ENCODE peak calls at places on chromosomes 3 and 15, in six cellular contexts. B is HEK293T; Q is HFF-Myc; A is NCI-H2227 treated with DMSO at 0.1 percent for 48 hours; F is activated CD4-positive, alpha-beta T cell treated with anti-CD3 and anti-CD28 coated beads, Interleukin-2, amount 50 U/mL, for 1 hour; N is GM12891. E is an unnamed sample.
A peak's percentile ranks its signal among the peaks of the same experiment; 100 is the strongest.

GRCh38 chr3:186617038-186617934 is 4.4 kb downstream of the AHSG start:
- DNase-seq in B (peak; percentile 80), Q (peak; percentile 94), A (peak; percentile 88), F (peak; percentile 81), N (peak; percentile 81), E (peak; percentile 100)

GRCh38 chr3:72274511-72275295 is 489.8 kb upstream of the PROK2 start:
- DNase-seq in B (no peak), Q (no peak), A (no peak), F (no peak), N (no peak), E (no peak)

GRCh38 chr15:79172032-79172481 is 81.5 kb upstream of the RASGRF1 start:
- DNase-seq in B (peak; percentile 48), Q (no peak), A (no peak), F (no peak), N (no peak), E (no peak)

GRCh38 chr15:29233566-29233965 is 36.1 kb downstream of the NSMCE3 start:
- DNase-seq in B (no peak), Q (no peak), A (no peak), F (no peak), N (no peak), E (no peak)

GRCh38 chr3:127428344-127429001 is 140.6 kb upstream of the PRR20G start:
- DNase-seq in B (no peak), Q (no peak), A (no peak), F (no peak), N (no peak), E (no peak)

GRCh38 chr3:186524616-186525015 is 19.6 kb downstream of the CRYGS start:
- DNase-seq in B (no peak), Q (no peak), A (no peak), F (no peak), N (no peak), E (no peak)

GRCh38 chr15:60758961-60759729 is 280.2 kb upstream of the ICE2 start:
- DNase-seq in B (no peak), Q (no peak), A (no peak), F (no peak), N (no peak), E (no peak)

GRCh38 chr3:52670621-52671521 is 14.8 kb downstream of the PBRM1 start:
- DNase-seq in B (no peak), Q (peak; percentile 99), A (no peak), F (no peak), N (no peak), E (no peak)

GRCh38 chr15:101148881-101149664 is 102.8 kb downstream of the CHSY1 start:
- DNase-seq in B (no peak), Q (no peak), A (no peak), F (no peak), N (no peak), E (no peak)

GRCh38 chr15:99956022-99956775 is 223.0 kb upstream of the LYSMD4 start:
- DNase-seq in B (no peak), Q (no peak), A (no peak), F (no peak), N (no peak), E (no peak)

GRCh38 chr3:177039875-177040274 is 157.4 kb downstream of the TBL1XR1 start:
- DNase-seq in B (no peak), Q (no peak), A (no peak), F (no peak), N (no peak), E (no peak)

GRCh38 chr3:39850707-39851014 is 41.3 kb downstream of the MYRIP start:
- DNase-seq in B (no peak), Q (no peak), A (no peak), F (no peak), N (no peak), E (no peak)

GRCh38 chr3:11734-12133 is 184.8 kb upstream of the CHL1 start:
- DNase-seq in B (no peak), Q (no peak), A (no peak), F (no peak), N (no peak), E (no peak)

GRCh38 chr3:74613566-74613965 is 893 bp downstream of the CNTN3 start:
- DNase-seq in B (no peak), Q (no peak), A (peak; percentile 14), F (no peak), N (no peak), E (no peak)

GRCh38 chr15:80268101-80268500 is 16.1 kb upstream of the CTXND1 start:
- DNase-seq in B (no peak), Q (no peak), A (no peak), F (no peak), N (no peak), E (no peak)

GRCh38 chr3:155609586-155609985 is 135.3 kb downstream of the PLCH1 start:
- DNase-seq in B (no peak), Q (no peak), A (no peak), F (no peak), N (no peak), E (no peak)

GRCh38 chr15:25738171-25738792 is 124.8 kb downstream of the ATP10A start:
- DNase-seq in B (no peak), Q (no peak), A (no peak), F (no peak), N (no peak), E (no peak)

GRCh38 chr3:17632401-17633100 is 109.9 kb downstream of the TBC1D5 start:
- DNase-seq in B (no peak), Q (no peak), A (no peak), F (no peak), N (no peak), E (no peak)

GRCh38 chr3:64329037-64329436 is 103.8 kb upstream of the PRICKLE2 start:
- DNase-seq in B (no peak), Q (no peak), A (no peak), F (no peak), N (no peak), E (no peak)

GRCh38 chr15:83694030-83694429 is 40.1 kb downstream of the ADAMTSL3 start:
- DNase-seq in B (no peak), Q (no peak), A (no peak), F (no peak), N (no peak), E (no peak)

GRCh38 chr15:85706779-85707518 is 87.8 kb downstream of the KLHL25 start:
- DNase-seq in B (no peak), Q (no peak), A (no peak), F (peak; percentile 45), N (no peak), E (no peak)

GRCh38 chr15:69807752-69808151 is 290.0 kb downstream of the TLE3 start:
- DNase-seq in B (no peak), Q (no peak), A (no peak), F (no peak), N (no peak), E (no peak)

GRCh38 chr3:136960838-136961836 is 3.4 kb downstream of the IL20RB start:
- DNase-seq in B (no peak), Q (no peak), A (no peak), F (no peak), N (no peak), E (no peak)

GRCh38 chr3:138426211-138426610 is 8.2 kb upstream of the ESYT3 start:
- DNase-seq in B (no peak), Q (no peak), A (no peak), F (no peak), N (no peak), E (no peak)

GRCh38 chr15:83561661-83562060 is 92.3 kb upstream of the ADAMTSL3 start:
- DNase-seq in B (no peak), Q (no peak), A (no peak), F (no peak), N (no peak), E (no peak)

GRCh38 chr3:459376-459710 is 262.8 kb downstream of the CHL1 start:
- DNase-seq in B (no peak), Q (no peak), A (no peak), F (no peak), N (no peak), E (peak; percentile 76)

GRCh38 chr3:112086018-112086854 is at the start of gene C3orf52:
- DNase-seq in B (peak; percentile 92), Q (no peak), A (peak; percentile 21), F (peak; percentile 44), N (peak; percentile 68), E (no peak)

GRCh38 chr3:18137958-18138357 is 287.2 kb downstream of the SATB1 start:
- DNase-seq in B (no peak), Q (no peak), A (no peak), F (no peak), N (no peak), E (no peak)

GRCh38 chr3:72144773-72145505 is 360.0 kb upstream of the PROK2 start:
- DNase-seq in B (no peak), Q (no peak), A (no peak), F (no peak), N (no peak), E (no peak)

GRCh38 chr15:77045985-77046384 is 24.9 kb downstream of the TSPAN3 start:
- DNase-seq in B (no peak), Q (no peak), A (no peak), F (no peak), N (no peak), E (no peak)

GRCh38 chr15:101357333-101357732 is 62.3 kb upstream of the SNRPA1 start:
- DNase-seq in B (no peak), Q (no peak), A (no peak), F (no peak), N (no peak), E (no peak)

GRCh38 chr3:23612296-23612891 is 193.4 kb upstream of the UBE2E1 start:
- DNase-seq in B (no peak), Q (no peak), A (no peak), F (no peak), N (no peak), E (no peak)

GRCh38 chr3:187694801-187695200 is 7.6 kb downstream of the RTP2 start:
- DNase-seq in B (no peak), Q (no peak), A (no peak), F (no peak), N (no peak), E (no peak)

GRCh38 chr15:62985768-62986167 is 56.8 kb upstream of the TPM1 start:
- DNase-seq in B (no peak), Q (peak; percentile 33), A (no peak), F (no peak), N (no peak), E (no peak)

GRCh38 chr3:63193647-63194046 is 84.5 kb upstream of the SYNPR start:
- DNase-seq in B (peak; percentile 9), Q (peak; percentile 7), A (peak; percentile 41), F (no peak), N (no peak), E (no peak)

GRCh38 chr3:149179225-149179624 is 42.4 kb downstream of the CP start:
- DNase-seq in B (no peak), Q (no peak), A (no peak), F (no peak), N (no peak), E (no peak)

GRCh38 chr3:52754373-52754772 is 16.4 kb downstream of the NEK4 start:
- DNase-seq in B (no peak), Q (no peak), A (no peak), F (no peak), N (no peak), E (no peak)

GRCh38 chr15:42140383-42141070 is 15.9 kb downstream of the PLA2G4F start:
- DNase-seq in B (no peak), Q (no peak), A (no peak), F (no peak), N (no peak), E (no peak)

GRCh38 chr3:185653949-185654757 is 68.1 kb downstream of the SENP2 start:
- DNase-seq in B (no peak), Q (no peak), A (no peak), F (no peak), N (no peak), E (no peak)

GRCh38 chr3:25002052-25002451 is 426.0 kb upstream of the RARB start:
- DNase-seq in B (no peak), Q (no peak), A (no peak), F (no peak), N (no peak), E (no peak)